ENCODE peak calls at places on chromosomes 11 and 22, in five cellular contexts. One of them, this sample, is unnamed. For H3K4me1 and H3K36me3, the result is how much of the 10 kb centered on the place peaks cover.

GRCh38 chr22:27880778-27881394 is 38.2 kb downstream of the PITPNB start:
- DNase-seq in cardiac muscle cell: peak
- DNase-seq in upper lobe of right lung: no peak
- DNase-seq in esophagus squamous epithelium: no peak
- DNase-seq in GM23338: peak
- DNase-seq in this sample: no peak

GRCh38 chr11:70866834-70867233 is 385.5 kb downstream of the SHANK2 start:
- DNase-seq in cardiac muscle cell: no peak
- DNase-seq in upper lobe of right lung: no peak
- DNase-seq in esophagus squamous epithelium: no peak
- DNase-seq in GM23338: no peak
- DNase-seq in this sample: no peak

GRCh38 chr11:126431401-126432064 is 76.0 kb downstream of the ST3GAL4 start:
- DNase-seq in cardiac muscle cell: no peak
- DNase-seq in upper lobe of right lung: no peak
- DNase-seq in esophagus squamous epithelium: no peak
- DNase-seq in GM23338: no peak
- DNase-seq in this sample: no peak

GRCh38 chr11:65695459-65696241 is 16.4 kb upstream of the KAT5 start:
- DNase-seq in cardiac muscle cell: no peak
- DNase-seq in upper lobe of right lung: no peak
- DNase-seq in esophagus squamous epithelium: no peak
- DNase-seq in GM23338: no peak
- DNase-seq in this sample: no peak

GRCh38 chr11:34342008-34342533 is 15.7 kb downstream of the ABTB2 start:
- DNase-seq in cardiac muscle cell: peak
- DNase-seq in upper lobe of right lung: no peak
- DNase-seq in esophagus squamous epithelium: no peak
- DNase-seq in GM23338: peak
- DNase-seq in this sample: peak

GRCh38 chr11:120172054-120172881 is 34.4 kb upstream of the TRIM29 start:
- DNase-seq in cardiac muscle cell: peak
- DNase-seq in upper lobe of right lung: peak
- DNase-seq in esophagus squamous epithelium: no peak
- DNase-seq in GM23338: peak
- DNase-seq in this sample: no peak

GRCh38 chr11:65209711-65210360 is 28.1 kb downstream of the CAPN1 start:
- DNase-seq in cardiac muscle cell: no peak
- DNase-seq in upper lobe of right lung: no peak
- DNase-seq in esophagus squamous epithelium: no peak
- DNase-seq in GM23338: no peak
- DNase-seq in this sample: peak

GRCh38 chr22:19176732-19177131 is 1.8 kb downstream of the SLC25A1 start:
- DNase-seq in cardiac muscle cell: no peak
- DNase-seq in upper lobe of right lung: no peak
- DNase-seq in esophagus squamous epithelium: no peak
- DNase-seq in GM23338: no peak
- DNase-seq in this sample: no peak

GRCh38 chr11:104830080-104830479 is 68.2 kb downstream of the CASP12 start:
- DNase-seq in cardiac muscle cell: no peak
- DNase-seq in upper lobe of right lung: no peak
- DNase-seq in esophagus squamous epithelium: no peak
- DNase-seq in GM23338: no peak
- DNase-seq in this sample: no peak

GRCh38 chr22:38177926-38178604 is 3.6 kb downstream of the PLA2G6 start:
- DNase-seq in cardiac muscle cell: no peak
- DNase-seq in upper lobe of right lung: no peak
- DNase-seq in esophagus squamous epithelium: no peak
- DNase-seq in GM23338: peak
- DNase-seq in this sample: no peak

GRCh38 chr11:60699282-60699681 is at the start of gene MS4A8:
- DNase-seq in cardiac muscle cell: no peak
- DNase-seq in upper lobe of right lung: no peak
- DNase-seq in esophagus squamous epithelium: no peak
- DNase-seq in GM23338: no peak
- DNase-seq in this sample: no peak

GRCh38 chr11:131025020-131025419 is 108.7 kb upstream of the SNX19 start:
- DNase-seq in cardiac muscle cell: peak
- DNase-seq in upper lobe of right lung: no peak
- DNase-seq in esophagus squamous epithelium: no peak
- DNase-seq in GM23338: peak
- DNase-seq in this sample: no peak

GRCh38 chr11:3823762-3824506 is 15.6 kb downstream of the PGAP2 start:
- DNase-seq in cardiac muscle cell: no peak
- DNase-seq in upper lobe of right lung: no peak
- DNase-seq in esophagus squamous epithelium: no peak
- DNase-seq in GM23338: no peak
- DNase-seq in this sample: no peak

GRCh38 chr11:11586465-11586864 is 35.3 kb downstream of the GALNT18 start:
- DNase-seq in cardiac muscle cell: no peak
- DNase-seq in upper lobe of right lung: no peak
- DNase-seq in esophagus squamous epithelium: no peak
- DNase-seq in GM23338: no peak
- DNase-seq in this sample: no peak

GRCh38 chr11:117849781-117850414 is 25.4 kb upstream of the FXYD2 start:
- DNase-seq in cardiac muscle cell: no peak
- DNase-seq in upper lobe of right lung: no peak
- DNase-seq in esophagus squamous epithelium: no peak
- DNase-seq in GM23338: no peak
- DNase-seq in this sample: no peak

GRCh38 chr22:17087176-17088131 is 2.7 kb downstream of the IL17RA start:
- DNase-seq in cardiac muscle cell: no peak
- DNase-seq in upper lobe of right lung: peak
- DNase-seq in esophagus squamous epithelium: no peak
- DNase-seq in GM23338: no peak
- DNase-seq in this sample: no peak

GRCh38 chr11:87255589-87255988 is 217.9 kb downstream of the TMEM135 start:
- DNase-seq in cardiac muscle cell: no peak
- DNase-seq in upper lobe of right lung: no peak
- DNase-seq in esophagus squamous epithelium: no peak
- DNase-seq in GM23338: no peak
- DNase-seq in this sample: no peak

GRCh38 chr22:43830931-43831560 is 18.9 kb upstream of the EFCAB6 start:
- DNase-seq in cardiac muscle cell: no peak
- DNase-seq in upper lobe of right lung: peak
- DNase-seq in esophagus squamous epithelium: no peak
- DNase-seq in GM23338: no peak
- DNase-seq in this sample: no peak

GRCh38 chr11:95575517-95575916 is 214.1 kb downstream of the FAM76B start:
- DNase-seq in cardiac muscle cell: no peak
- DNase-seq in upper lobe of right lung: no peak
- DNase-seq in esophagus squamous epithelium: no peak
- DNase-seq in GM23338: no peak
- DNase-seq in this sample: no peak

GRCh38 chr22:37501610-37502341 is 15.6 kb upstream of the MFNG start:
- DNase-seq in cardiac muscle cell: no peak
- DNase-seq in upper lobe of right lung: peak
- DNase-seq in esophagus squamous epithelium: no peak
- DNase-seq in GM23338: no peak
- DNase-seq in this sample: no peak

GRCh38 chr22:28714043-28714442 is 27.6 kb downstream of the CHEK2 start:
- DNase-seq in cardiac muscle cell: no peak
- DNase-seq in upper lobe of right lung: no peak
- DNase-seq in esophagus squamous epithelium: no peak
- DNase-seq in GM23338: no peak
- DNase-seq in this sample: no peak

GRCh38 chr22:37049224-37049623 is 2.3 kb upstream of the KCTD17 start:
- DNase-seq in cardiac muscle cell: no peak
- DNase-seq in upper lobe of right lung: no peak
- DNase-seq in esophagus squamous epithelium: no peak
- DNase-seq in GM23338: no peak
- DNase-seq in this sample: no peak

GRCh38 chr11:44427432-44427831 is 117.5 kb upstream of the ALX4 start:
- DNase-seq in cardiac muscle cell: peak
- DNase-seq in upper lobe of right lung: no peak
- DNase-seq in esophagus squamous epithelium: no peak
- DNase-seq in GM23338: peak
- DNase-seq in this sample: no peak

GRCh38 chr11:66279092-66279797 is 1.3 kb downstream of the CNIH2 start:
- DNase-seq in cardiac muscle cell: no peak
- DNase-seq in upper lobe of right lung: no peak
- DNase-seq in esophagus squamous epithelium: no peak
- DNase-seq in GM23338: peak
- DNase-seq in this sample: no peak

GRCh38 chr11:7577883-7578242 is 64.1 kb downstream of the PPFIBP2 start:
- DNase-seq in cardiac muscle cell: no peak
- DNase-seq in upper lobe of right lung: no peak
- DNase-seq in esophagus squamous epithelium: no peak
- DNase-seq in GM23338: peak
- DNase-seq in this sample: no peak

GRCh38 chr11:16603890-16604783 is 134.3 kb upstream of the C11orf58 start:
- DNase-seq in cardiac muscle cell: peak
- DNase-seq in upper lobe of right lung: peak
- DNase-seq in esophagus squamous epithelium: no peak
- DNase-seq in GM23338: peak
- DNase-seq in this sample: peak

DNA sequence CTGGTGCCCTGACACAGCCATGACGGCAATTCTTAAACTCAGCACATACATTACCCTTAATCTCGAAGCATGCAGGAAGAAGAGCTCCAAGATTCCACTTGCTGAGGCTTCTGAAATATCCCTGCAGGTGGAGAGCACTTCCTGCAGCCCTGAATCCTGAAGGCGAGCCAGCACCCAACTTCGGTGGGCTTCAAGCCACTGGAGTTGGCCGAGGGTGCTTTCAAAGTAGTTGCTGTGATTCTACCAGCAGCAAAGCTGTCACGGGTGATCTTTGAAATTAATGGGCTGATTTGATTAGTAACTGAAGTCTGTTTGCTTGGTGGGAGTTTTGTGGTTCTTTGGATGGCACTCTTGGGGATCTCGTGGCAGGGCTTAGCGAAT is 9.0 kb upstream of the FTH1 start:
- DNase-seq in cardiac muscle cell: no peak
- DNase-seq in upper lobe of right lung: no peak
- DNase-seq in esophagus squamous epithelium: no peak
- DNase-seq in GM23338: no peak
- DNase-seq in this sample: no peak
- H3K4me1 ChIP-seq in cardiac muscle cell: under half
- H3K4me1 ChIP-seq in upper lobe of right lung: half or more
- H3K4me1 ChIP-seq in esophagus squamous epithelium: half or more
- H3K4me1 ChIP-seq in GM23338: under half
- H3K4me1 ChIP-seq in this sample: under half

GRCh38 chr11:83159901-83160865 is 3.3 kb downstream of the PCF11 start:
- DNase-seq in cardiac muscle cell: no peak
- DNase-seq in upper lobe of right lung: no peak
- DNase-seq in esophagus squamous epithelium: no peak
- DNase-seq in GM23338: no peak
- DNase-seq in this sample: no peak
- H3K36me3 ChIP-seq in cardiac muscle cell: under half
- H3K36me3 ChIP-seq in upper lobe of right lung: under half
- H3K36me3 ChIP-seq in esophagus squamous epithelium: under half
- H3K36me3 ChIP-seq in GM23338: under half
- H3K36me3 ChIP-seq in this sample: under half

GRCh38 chr11:75337195-75337654 is 14.2 kb downstream of the ARRB1 start:
- DNase-seq in cardiac muscle cell: no peak
- DNase-seq in upper lobe of right lung: no peak
- DNase-seq in esophagus squamous epithelium: no peak
- DNase-seq in GM23338: no peak
- DNase-seq in this sample: peak
- H3K4me1 ChIP-seq in cardiac muscle cell: under half
- H3K4me1 ChIP-seq in upper lobe of right lung: half or more
- H3K4me1 ChIP-seq in esophagus squamous epithelium: half or more
- H3K4me1 ChIP-seq in GM23338: under half
- H3K4me1 ChIP-seq in this sample: under half

GRCh38 chr22:48900626-48901025 is 927.0 kb downstream of the BRD1 start:
- DNase-seq in cardiac muscle cell: no peak
- DNase-seq in upper lobe of right lung: peak
- DNase-seq in esophagus squamous epithelium: no peak
- DNase-seq in GM23338: no peak
- DNase-seq in this sample: no peak

GRCh38 chr22:48900327-48900597 is 927.4 kb downstream of the BRD1 start:
- DNase-seq in cardiac muscle cell: no peak
- DNase-seq in upper lobe of right lung: no peak
- DNase-seq in esophagus squamous epithelium: no peak
- DNase-seq in GM23338: no peak
- DNase-seq in this sample: no peak

GRCh38 chr22:48901324-48901723 is 926.3 kb downstream of the BRD1 start:
- DNase-seq in cardiac muscle cell: no peak
- DNase-seq in upper lobe of right lung: peak
- DNase-seq in esophagus squamous epithelium: no peak
- DNase-seq in GM23338: no peak
- DNase-seq in this sample: no peak

GRCh38 chr22:48902983-48903650 is 924.6 kb downstream of the BRD1 start:
- DNase-seq in cardiac muscle cell: no peak
- DNase-seq in upper lobe of right lung: peak
- DNase-seq in esophagus squamous epithelium: no peak
- DNase-seq in GM23338: no peak
- DNase-seq in this sample: no peak

DNA sequence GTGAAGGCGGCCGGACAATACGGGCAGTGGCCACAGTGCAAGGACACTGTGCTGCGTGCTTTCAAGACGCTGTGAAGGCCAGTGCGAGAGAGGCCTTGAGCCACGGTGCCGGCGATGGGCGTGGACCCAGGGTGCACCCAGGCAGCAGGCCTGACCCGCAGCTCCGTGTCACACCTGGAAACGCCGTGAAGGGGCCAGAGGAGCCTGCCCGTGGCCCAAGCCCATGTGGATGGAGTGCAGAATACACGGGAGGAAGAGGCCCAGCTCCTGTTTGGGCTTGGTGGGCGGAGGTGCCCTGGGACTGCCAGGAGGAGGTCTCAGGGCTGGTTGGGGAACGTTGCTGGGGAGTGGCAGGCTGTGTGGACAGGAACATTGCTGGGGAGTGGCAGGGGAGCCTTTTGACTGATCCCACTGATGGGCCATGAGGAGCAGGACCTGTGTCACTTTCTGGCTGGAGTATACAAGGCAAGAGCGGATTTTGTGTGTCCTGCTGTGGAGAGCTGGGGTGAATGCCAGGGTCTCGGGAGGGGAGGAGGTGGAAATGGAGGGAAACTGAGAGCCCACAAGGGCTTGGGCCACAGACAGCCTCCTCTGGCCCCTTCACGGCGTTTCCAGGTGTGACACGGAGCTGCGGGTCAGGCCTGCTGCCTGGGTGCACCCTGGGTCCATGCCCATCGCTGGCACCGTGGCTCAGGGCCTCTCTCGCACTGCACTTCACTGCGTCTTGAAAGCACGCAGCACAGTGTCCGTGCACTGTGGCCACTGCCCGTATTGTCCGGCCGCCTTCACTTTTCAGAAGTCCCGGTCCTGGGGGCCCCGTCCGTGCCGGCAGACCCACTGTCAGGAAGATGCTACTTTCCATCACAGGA is 925.4 kb downstream of the BRD1 start:
- DNase-seq in cardiac muscle cell: no peak
- DNase-seq in upper lobe of right lung: peak
- DNase-seq in esophagus squamous epithelium: no peak
- DNase-seq in GM23338: no peak
- DNase-seq in this sample: peak
- H3K36me3 ChIP-seq in cardiac muscle cell: under half
- H3K36me3 ChIP-seq in upper lobe of right lung: under half
- H3K36me3 ChIP-seq in esophagus squamous epithelium: under half
- H3K36me3 ChIP-seq in GM23338: under half
- H3K36me3 ChIP-seq in this sample: under half

This sample was measured in ascending aorta.